ENCODE peak calls at places on chromosomes 3 and 15, in seven cellular contexts. One of them, this sample, is unnamed.

GRCh38 chr3:72429589-72430362 is 418.5 kb downstream of the SHQ1 start:
- DNase-seq in CD4-positive, alpha-beta memory T cell: no peak
- DNase-seq in upper lobe of right lung: no peak
- DNase-seq in A549: no peak
- DNase-seq in naive thymus-derived CD4-positive, alpha-beta T cell: no peak
- DNase-seq in CD8-positive, alpha-beta memory T cell: no peak
- DNase-seq in RWPE1: no peak
- DNase-seq in this sample: no peak

GRCh38 chr3:132657869-132658747 is 1.5 kb downstream of the ACAD11 start:
- DNase-seq in CD4-positive, alpha-beta memory T cell: no peak
- DNase-seq in upper lobe of right lung: no peak
- DNase-seq in A549: no peak
- DNase-seq in naive thymus-derived CD4-positive, alpha-beta T cell: no peak
- DNase-seq in CD8-positive, alpha-beta memory T cell: no peak
- DNase-seq in RWPE1: no peak
- DNase-seq in this sample: no peak

GRCh38 chr15:61839541-61839940 is 220.7 kb downstream of the VPS13C start:
- DNase-seq in CD4-positive, alpha-beta memory T cell: no peak
- DNase-seq in upper lobe of right lung: no peak
- DNase-seq in A549: no peak
- DNase-seq in naive thymus-derived CD4-positive, alpha-beta T cell: no peak
- DNase-seq in CD8-positive, alpha-beta memory T cell: no peak
- DNase-seq in RWPE1: no peak
- DNase-seq in this sample: no peak

GRCh38 chr3:180180795-180181194 is 144.1 kb upstream of the PEX5L start:
- DNase-seq in CD4-positive, alpha-beta memory T cell: no peak
- DNase-seq in upper lobe of right lung: no peak
- DNase-seq in A549: no peak
- DNase-seq in naive thymus-derived CD4-positive, alpha-beta T cell: no peak
- DNase-seq in CD8-positive, alpha-beta memory T cell: no peak
- DNase-seq in RWPE1: no peak
- DNase-seq in this sample: no peak

GRCh38 chr3:154430014-154430413 is at the start of gene GPR149:
- DNase-seq in CD4-positive, alpha-beta memory T cell: no peak
- DNase-seq in upper lobe of right lung: no peak
- DNase-seq in A549: no peak
- DNase-seq in naive thymus-derived CD4-positive, alpha-beta T cell: no peak
- DNase-seq in CD8-positive, alpha-beta memory T cell: no peak
- DNase-seq in RWPE1: no peak
- DNase-seq in this sample: no peak

GRCh38 chr3:45179163-45179562 is 33.0 kb upstream of the CDCP1 start:
- DNase-seq in CD4-positive, alpha-beta memory T cell: no peak
- DNase-seq in upper lobe of right lung: no peak
- DNase-seq in A549: no peak
- DNase-seq in naive thymus-derived CD4-positive, alpha-beta T cell: no peak
- DNase-seq in CD8-positive, alpha-beta memory T cell: no peak
- DNase-seq in RWPE1: no peak
- DNase-seq in this sample: no peak

GRCh38 chr15:82046668-82047492 is 1.1 kb upstream of the MEX3B start:
- DNase-seq in CD4-positive, alpha-beta memory T cell: peak
- DNase-seq in upper lobe of right lung: peak
- DNase-seq in A549: peak
- DNase-seq in naive thymus-derived CD4-positive, alpha-beta T cell: peak
- DNase-seq in CD8-positive, alpha-beta memory T cell: peak
- DNase-seq in RWPE1: peak
- DNase-seq in this sample: peak

GRCh38 chr15:100721758-100722550 is 119.6 kb downstream of the ASB7 start:
- DNase-seq in CD4-positive, alpha-beta memory T cell: no peak
- DNase-seq in upper lobe of right lung: no peak
- DNase-seq in A549: peak
- DNase-seq in naive thymus-derived CD4-positive, alpha-beta T cell: no peak
- DNase-seq in CD8-positive, alpha-beta memory T cell: no peak
- DNase-seq in RWPE1: peak
- DNase-seq in this sample: peak

GRCh38 chr15:25716414-25717102 is 146.6 kb downstream of the ATP10A start:
- DNase-seq in CD4-positive, alpha-beta memory T cell: no peak
- DNase-seq in upper lobe of right lung: peak
- DNase-seq in A549: no peak
- DNase-seq in naive thymus-derived CD4-positive, alpha-beta T cell: no peak
- DNase-seq in CD8-positive, alpha-beta memory T cell: no peak
- DNase-seq in RWPE1: no peak
- DNase-seq in this sample: no peak

GRCh38 chr3:109339714-109340648 is 2.6 kb upstream of the DPPA4 start:
- DNase-seq in CD4-positive, alpha-beta memory T cell: no peak
- DNase-seq in upper lobe of right lung: no peak
- DNase-seq in A549: no peak
- DNase-seq in naive thymus-derived CD4-positive, alpha-beta T cell: no peak
- DNase-seq in CD8-positive, alpha-beta memory T cell: no peak
- DNase-seq in RWPE1: no peak
- DNase-seq in this sample: no peak

GRCh38 chr15:29289179-29289578 is 19.6 kb upstream of the NSMCE3 start:
- DNase-seq in CD4-positive, alpha-beta memory T cell: no peak
- DNase-seq in upper lobe of right lung: no peak
- DNase-seq in A549: no peak
- DNase-seq in naive thymus-derived CD4-positive, alpha-beta T cell: no peak
- DNase-seq in CD8-positive, alpha-beta memory T cell: no peak
- DNase-seq in RWPE1: no peak
- DNase-seq in this sample: peak

GRCh38 chr3:195850857-195851531 is 39.3 kb upstream of the MUC4 start:
- DNase-seq in CD4-positive, alpha-beta memory T cell: peak
- DNase-seq in upper lobe of right lung: peak
- DNase-seq in A549: peak
- DNase-seq in naive thymus-derived CD4-positive, alpha-beta T cell: peak
- DNase-seq in CD8-positive, alpha-beta memory T cell: peak
- DNase-seq in RWPE1: peak
- DNase-seq in this sample: peak

GRCh38 chr3:183975981-183976662 is 41.6 kb downstream of the ABCC5 start:
- DNase-seq in CD4-positive, alpha-beta memory T cell: no peak
- DNase-seq in upper lobe of right lung: no peak
- DNase-seq in A549: no peak
- DNase-seq in naive thymus-derived CD4-positive, alpha-beta T cell: no peak
- DNase-seq in CD8-positive, alpha-beta memory T cell: no peak
- DNase-seq in RWPE1: no peak
- DNase-seq in this sample: peak

GRCh38 chr3:150823277-150823676 is 60.3 kb upstream of the SIAH2 start:
- DNase-seq in CD4-positive, alpha-beta memory T cell: no peak
- DNase-seq in upper lobe of right lung: no peak
- DNase-seq in A549: no peak
- DNase-seq in naive thymus-derived CD4-positive, alpha-beta T cell: no peak
- DNase-seq in CD8-positive, alpha-beta memory T cell: no peak
- DNase-seq in RWPE1: no peak
- DNase-seq in this sample: no peak

GRCh38 chr15:48086162-48086561 is 34.6 kb upstream of the SLC24A5 start:
- DNase-seq in CD4-positive, alpha-beta memory T cell: no peak
- DNase-seq in upper lobe of right lung: no peak
- DNase-seq in A549: no peak
- DNase-seq in naive thymus-derived CD4-positive, alpha-beta T cell: no peak
- DNase-seq in CD8-positive, alpha-beta memory T cell: no peak
- DNase-seq in RWPE1: no peak
- DNase-seq in this sample: no peak

GRCh38 chr3:11240496-11240895 is 31.7 kb upstream of the ATG7 start:
- DNase-seq in CD4-positive, alpha-beta memory T cell: no peak
- DNase-seq in upper lobe of right lung: no peak
- DNase-seq in A549: no peak
- DNase-seq in naive thymus-derived CD4-positive, alpha-beta T cell: no peak
- DNase-seq in CD8-positive, alpha-beta memory T cell: no peak
- DNase-seq in RWPE1: no peak
- DNase-seq in this sample: no peak

GRCh38 chr3:31423522-31423921 is 109.2 kb upstream of the STT3B start:
- DNase-seq in CD4-positive, alpha-beta memory T cell: no peak
- DNase-seq in upper lobe of right lung: no peak
- DNase-seq in A549: no peak
- DNase-seq in naive thymus-derived CD4-positive, alpha-beta T cell: no peak
- DNase-seq in CD8-positive, alpha-beta memory T cell: no peak
- DNase-seq in RWPE1: no peak
- DNase-seq in this sample: no peak

GRCh38 chr3:9123849-9124248 is 125.6 kb downstream of the SRGAP3 start:
- DNase-seq in CD4-positive, alpha-beta memory T cell: no peak
- DNase-seq in upper lobe of right lung: no peak
- DNase-seq in A549: no peak
- DNase-seq in naive thymus-derived CD4-positive, alpha-beta T cell: no peak
- DNase-seq in CD8-positive, alpha-beta memory T cell: no peak
- DNase-seq in RWPE1: no peak
- DNase-seq in this sample: no peak

GRCh38 chr3:27360113-27361078 is 8.8 kb downstream of the NEK10 start:
- DNase-seq in CD4-positive, alpha-beta memory T cell: no peak
- DNase-seq in upper lobe of right lung: no peak
- DNase-seq in A549: peak
- DNase-seq in naive thymus-derived CD4-positive, alpha-beta T cell: no peak
- DNase-seq in CD8-positive, alpha-beta memory T cell: no peak
- DNase-seq in RWPE1: peak
- DNase-seq in this sample: peak

GRCh38 chr3:55272031-55272645 is 215.0 kb downstream of the WNT5A start:
- DNase-seq in CD4-positive, alpha-beta memory T cell: no peak
- DNase-seq in upper lobe of right lung: no peak
- DNase-seq in A549: no peak
- DNase-seq in naive thymus-derived CD4-positive, alpha-beta T cell: no peak
- DNase-seq in CD8-positive, alpha-beta memory T cell: no peak
- DNase-seq in RWPE1: no peak
- DNase-seq in this sample: no peak

GRCh38 chr3:107690522-107691138 is 167.9 kb downstream of the BBX start:
- DNase-seq in CD4-positive, alpha-beta memory T cell: peak
- DNase-seq in upper lobe of right lung: no peak
- DNase-seq in A549: peak
- DNase-seq in naive thymus-derived CD4-positive, alpha-beta T cell: peak
- DNase-seq in CD8-positive, alpha-beta memory T cell: peak
- DNase-seq in RWPE1: peak
- DNase-seq in this sample: peak

GRCh38 chr3:113628316-113628715 is 68.1 kb downstream of the USF3 start:
- DNase-seq in CD4-positive, alpha-beta memory T cell: no peak
- DNase-seq in upper lobe of right lung: no peak
- DNase-seq in A549: no peak
- DNase-seq in naive thymus-derived CD4-positive, alpha-beta T cell: no peak
- DNase-seq in CD8-positive, alpha-beta memory T cell: no peak
- DNase-seq in RWPE1: no peak
- DNase-seq in this sample: no peak
- H3K27ac ChIP-seq in CD4-positive, alpha-beta memory T cell: no peak
- H3K27ac ChIP-seq in upper lobe of right lung: no peak
- H3K27ac ChIP-seq in A549: no peak
- H3K27ac ChIP-seq in naive thymus-derived CD4-positive, alpha-beta T cell: no peak
- H3K27ac ChIP-seq in CD8-positive, alpha-beta memory T cell: no peak
- H3K27ac ChIP-seq in RWPE1: no peak
- H3K27ac ChIP-seq in this sample: no peak

DNA sequence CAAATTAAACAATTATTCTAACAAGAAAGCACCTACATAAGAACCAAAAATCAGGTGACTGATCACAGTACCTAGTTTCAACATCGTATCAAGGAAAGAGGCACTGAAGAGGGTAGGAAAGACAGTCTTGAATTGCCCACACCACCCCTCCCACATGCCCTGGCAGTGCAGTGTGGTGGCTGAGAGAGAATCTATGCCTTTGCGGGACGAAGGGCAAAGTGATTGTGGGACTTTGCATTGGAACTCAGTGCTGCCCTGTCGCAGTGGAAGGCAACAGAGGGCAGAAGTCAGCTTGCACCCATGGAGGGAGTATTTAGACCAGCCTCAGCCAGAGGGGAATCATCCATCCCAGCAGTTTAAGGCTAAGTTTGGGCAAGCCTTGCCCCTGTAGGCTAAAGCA is 24.5 kb downstream of the NEDD4 start:
- DNase-seq in CD4-positive, alpha-beta memory T cell: no peak
- DNase-seq in upper lobe of right lung: no peak
- DNase-seq in A549: no peak
- DNase-seq in naive thymus-derived CD4-positive, alpha-beta T cell: no peak
- DNase-seq in CD8-positive, alpha-beta memory T cell: no peak
- DNase-seq in RWPE1: no peak
- DNase-seq in this sample: no peak
- H3K27ac ChIP-seq in CD4-positive, alpha-beta memory T cell: no peak
- H3K27ac ChIP-seq in upper lobe of right lung: no peak
- H3K27ac ChIP-seq in A549: no peak
- H3K27ac ChIP-seq in naive thymus-derived CD4-positive, alpha-beta T cell: no peak
- H3K27ac ChIP-seq in CD8-positive, alpha-beta memory T cell: no peak
- H3K27ac ChIP-seq in RWPE1: no peak
- H3K27ac ChIP-seq in this sample: no peak

GRCh38 chr15:64315136-64315661 is 40.8 kb downstream of the CSNK1G1 start:
- DNase-seq in CD4-positive, alpha-beta memory T cell: no peak
- DNase-seq in upper lobe of right lung: no peak
- DNase-seq in A549: no peak
- DNase-seq in naive thymus-derived CD4-positive, alpha-beta T cell: no peak
- DNase-seq in CD8-positive, alpha-beta memory T cell: no peak
- DNase-seq in RWPE1: no peak
- DNase-seq in this sample: no peak
- H3K27ac ChIP-seq in CD4-positive, alpha-beta memory T cell: no peak
- H3K27ac ChIP-seq in upper lobe of right lung: no peak
- H3K27ac ChIP-seq in A549: no peak
- H3K27ac ChIP-seq in naive thymus-derived CD4-positive, alpha-beta T cell: no peak
- H3K27ac ChIP-seq in CD8-positive, alpha-beta memory T cell: no peak
- H3K27ac ChIP-seq in RWPE1: no peak
- H3K27ac ChIP-seq in this sample: no peak

DNA sequence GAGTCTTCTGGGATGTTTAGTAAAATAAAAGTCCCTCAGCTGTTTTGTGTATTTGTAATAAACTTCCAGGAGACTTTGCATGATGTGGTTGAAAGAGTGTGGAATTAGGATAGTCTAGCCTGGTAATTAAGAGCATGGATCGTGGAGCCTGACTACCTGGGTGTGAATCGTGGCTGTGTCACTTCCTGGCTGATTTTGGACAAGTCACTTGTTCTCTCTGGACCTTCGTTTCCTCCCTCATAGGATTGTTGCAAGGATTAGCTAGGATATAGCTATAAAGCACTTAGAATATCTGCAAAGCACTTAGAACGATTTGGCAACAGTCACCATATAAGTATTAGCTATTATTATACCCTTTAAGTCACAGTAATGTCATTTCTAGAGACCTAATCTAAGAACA is 40.2 kb downstream of the SLMAP start:
- DNase-seq in CD4-positive, alpha-beta memory T cell: no peak
- DNase-seq in upper lobe of right lung: no peak
- DNase-seq in A549: no peak
- DNase-seq in naive thymus-derived CD4-positive, alpha-beta T cell: no peak
- DNase-seq in CD8-positive, alpha-beta memory T cell: no peak
- DNase-seq in RWPE1: no peak
- DNase-seq in this sample: peak
- H3K27ac ChIP-seq in CD4-positive, alpha-beta memory T cell: no peak
- H3K27ac ChIP-seq in upper lobe of right lung: no peak
- H3K27ac ChIP-seq in A549: peak
- H3K27ac ChIP-seq in naive thymus-derived CD4-positive, alpha-beta T cell: no peak
- H3K27ac ChIP-seq in CD8-positive, alpha-beta memory T cell: no peak
- H3K27ac ChIP-seq in RWPE1: no peak
- H3K27ac ChIP-seq in this sample: peak

DNA sequence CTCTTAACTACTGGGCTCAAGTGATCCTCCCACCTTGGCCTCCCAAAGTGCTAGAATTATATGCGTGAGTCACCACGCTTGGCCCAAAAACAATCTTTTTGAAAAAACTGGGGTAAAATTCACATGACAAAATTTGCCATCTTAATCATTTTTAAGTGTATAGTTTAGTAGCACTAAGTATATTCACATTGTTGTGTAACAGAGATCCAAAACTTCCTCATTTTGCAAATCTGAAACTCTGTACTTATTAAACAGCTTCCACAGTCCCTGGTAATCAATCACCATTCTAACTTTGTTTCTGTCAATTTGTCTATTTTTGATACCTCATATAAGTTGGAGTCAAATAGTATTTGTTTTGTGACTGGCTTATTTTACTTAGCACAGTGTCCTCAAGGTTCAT is 5.2 kb downstream of the SNX1 start:
- DNase-seq in CD4-positive, alpha-beta memory T cell: no peak
- DNase-seq in upper lobe of right lung: no peak
- DNase-seq in A549: no peak
- DNase-seq in naive thymus-derived CD4-positive, alpha-beta T cell: no peak
- DNase-seq in CD8-positive, alpha-beta memory T cell: no peak
- DNase-seq in RWPE1: no peak
- DNase-seq in this sample: no peak
- H3K27ac ChIP-seq in CD4-positive, alpha-beta memory T cell: no peak
- H3K27ac ChIP-seq in upper lobe of right lung: no peak
- H3K27ac ChIP-seq in A549: no peak
- H3K27ac ChIP-seq in naive thymus-derived CD4-positive, alpha-beta T cell: no peak
- H3K27ac ChIP-seq in CD8-positive, alpha-beta memory T cell: no peak
- H3K27ac ChIP-seq in RWPE1: no peak
- H3K27ac ChIP-seq in this sample: no peak